ENCODE peak calls at places on chromosomes 11 and 22, in five cellular contexts. O is NCI-H1417, Z is transverse colon, N is activated T-helper 1 cell treated with Interleukin-2 at 50 U/mL for 16 hours, B is H54. P is an unnamed sample.

GRCh38 chr11:11279956-11280689 is 72.9 kb downstream of the CSNK2A3 start:
- DNase-seq in N (no peak), Z (no peak), B (peak; percentile 40), O (peak; percentile 93), P (peak; percentile 91)

GRCh38 chr11:7965386-7965785 is at the start of gene NLRP10:
- DNase-seq in Z (no peak), B (peak; percentile 38), O (no peak), N (no peak), P (no peak)

GRCh38 chr22:43302462-43303109 is 40.6 kb downstream of the SCUBE1 start:
- DNase-seq in O (no peak), N (no peak), Z (no peak), B (no peak), P (no peak)

GRCh38 chr11:17548444-17548843 is 1.4 kb downstream of the OTOG start:
- DNase-seq in Z (no peak), N (no peak), O (no peak), B (no peak), P (no peak)

GRCh38 chr11:79173615-79174014 is 267.2 kb downstream of the TENM4 start:
- DNase-seq in Z (no peak), B (peak; percentile 45), O (no peak), N (no peak), P (no peak)

GRCh38 chr11:72229925-72230763 is 5.6 kb downstream of the INPPL1 start:
- DNase-seq in N (no peak), Z (no peak), O (no peak), B (no peak), P (no peak)

GRCh38 chr11:8292351-8292750 is 28.7 kb upstream of the LMO1 start:
- DNase-seq in N (no peak), Z (no peak), O (no peak), B (no peak), P (no peak)

GRCh38 chr11:42253156-42253555 is 793.7 kb upstream of the LRRC4C start:
- DNase-seq in Z (no peak), O (no peak), B (no peak), N (no peak), P (no peak)

GRCh38 chr11:35082322-35083180 is 56.4 kb upstream of the CD44 start:
- DNase-seq in B (peak; percentile 86), N (peak; percentile 67), O (no peak), Z (peak; percentile 72), P (no peak)

GRCh38 chr11:62013266-62014157 is 46.1 kb upstream of the FTH1 start:
- DNase-seq in N (no peak), B (peak; percentile 39), Z (peak; percentile 30), O (no peak), P (no peak)

GRCh38 chr22:28345304-28345703 is 334.3 kb downstream of the TTC28 start:
- DNase-seq in N (no peak), O (no peak), B (no peak), Z (no peak), P (no peak)

GRCh38 chr11:119380816-119381185 is 689 bp downstream of the USP2 start:
- DNase-seq in Z (no peak), O (no peak), B (no peak), N (no peak), P (no peak)

GRCh38 chr11:62806611-62807121 is 1.4 kb upstream of the NXF1 start:
- DNase-seq in O (no peak), B (no peak), N (no peak), Z (peak; percentile 10), P (no peak)

GRCh38 chr22:20999350-21000214 is 2.3 kb downstream of the THAP7 start:
- DNase-seq in O (no peak), N (no peak), B (no peak), Z (no peak), P (no peak)

GRCh38 chr11:3834349-3835099 is 6.2 kb downstream of the RHOG start:
- DNase-seq in N (no peak), Z (peak; percentile 59), B (no peak), O (no peak), P (no peak)

GRCh38 chr11:58301576-58301975 is 33.5 kb upstream of the OR10W1 start:
- DNase-seq in O (no peak), B (no peak), Z (no peak), N (no peak), P (no peak)

GRCh38 chr22:43155789-43156188 is 4.4 kb downstream of the TSPO start:
- DNase-seq in Z (no peak), N (no peak), O (no peak), B (no peak), P (no peak)

GRCh38 chr11:126547161-126547560 is 191.7 kb downstream of the ST3GAL4 start:
- DNase-seq in N (no peak), O (no peak), B (peak; percentile 61), Z (no peak), P (no peak)

GRCh38 chr11:31625868-31626267 is 116.3 kb downstream of the ELP4 start:
- DNase-seq in O (no peak), N (no peak), B (no peak), Z (no peak), P (no peak)

GRCh38 chr11:119897046-119897440 is 168.0 kb upstream of the NECTIN1 start:
- DNase-seq in Z (no peak), B (no peak), N (no peak), O (no peak), P (no peak)

GRCh38 chr22:40665312-40665711 is 14.0 kb upstream of the MCHR1 start:
- DNase-seq in O (no peak), N (no peak), Z (no peak), B (no peak), P (no peak)

GRCh38 chr11:95898782-95899181 is 25.1 kb downstream of the MTMR2 start:
- DNase-seq in N (no peak), Z (no peak), O (no peak), B (no peak), P (no peak)

GRCh38 chr11:19673924-19674390 is 38.7 kb upstream of the NAV2 start:
- DNase-seq in Z (peak; percentile 64), N (no peak), O (peak; percentile 51), B (no peak), P (no peak)

GRCh38 chr11:116037851-116038250 is 533.6 kb upstream of the CADM1 start:
- DNase-seq in B (no peak), O (no peak), N (no peak), Z (no peak), P (peak; percentile 81)

GRCh38 chr11:66981976-66982578 is 7.0 kb downstream of the C11orf86 start:
- DNase-seq in N (no peak), O (peak; percentile 73), Z (peak; percentile 89), B (no peak), P (peak; percentile 93)

GRCh38 chr22:33811208-33811607 is 109.1 kb downstream of the LARGE1 start:
- DNase-seq in N (no peak), Z (no peak), O (peak; percentile 57), B (no peak), P (no peak)

GRCh38 chr11:36328956-36329673 is 33.0 kb downstream of the PRR5L start:
- DNase-seq in N (no peak), O (no peak), Z (no peak), B (no peak), P (no peak)

GRCh38 chr11:79167510-79168188 is 273.2 kb downstream of the TENM4 start:
- DNase-seq in O (no peak), N (no peak), B (no peak), Z (no peak), P (no peak)

GRCh38 chr11:8328231-8328794 is 64.6 kb upstream of the LMO1 start:
- DNase-seq in O (no peak), N (no peak), Z (no peak), B (no peak), P (no peak)